ENCODE peak calls at places on chromosomes 12 and 14, in ten cellular contexts. Q is MM.1S, G is GM23248, E is GM23338, R is A549, V is vagina, H is H9, P is HepG2, Z is mesendoderm, D is fibroblast of lung. W is an unnamed sample.

GRCh38 chr12:117662220-117662619 is 300.8 kb upstream of the NOS1 start:
- DNase-seq in Q (no peak), G (no peak), E (no peak), R (no peak), V (no peak), H (no peak), P (no peak), Z (no peak), D (no peak), W (no peak)

GRCh38 chr14:50039734-50040400 is 76.5 kb downstream of the VCPKMT start:
- DNase-seq in Q (no peak), G (peak; percentile 65), E (no peak), R (peak; percentile 38), V (no peak), H (no peak), P (peak; percentile 39), Z (peak; percentile 60), D (peak; percentile 69), W (no peak)

GRCh38 chr12:110661337-110661972 is 27.5 kb downstream of the HVCN1 start:
- DNase-seq in Q (no peak), G (no peak), E (no peak), R (no peak), V (no peak), H (no peak), P (no peak), Z (no peak), D (no peak), W (peak; percentile 62)

GRCh38 chr14:28766505-28767238 is at the start of gene FOXG1:
- DNase-seq in Q (no peak), G (peak; percentile 36), E (peak; percentile 88), R (peak; percentile 25), V (no peak), H (peak; percentile 87), P (no peak), Z (peak; percentile 87), D (peak; percentile 51), W (no peak)

GRCh38 chr14:71555654-71556559 is 376.3 kb upstream of the RGS6 start:
- DNase-seq in Q (peak; percentile 78), G (peak; percentile 36), E (no peak), R (no peak), V (no peak), H (no peak), P (peak; percentile 4), Z (no peak), D (peak; percentile 51), W (peak; percentile 85)

GRCh38 chr12:98814254-98814653 is 169.2 kb downstream of the APAF1 start:
- DNase-seq in Q (no peak), G (no peak), E (no peak), R (no peak), V (no peak), H (no peak), P (no peak), Z (no peak), D (peak; percentile 75), W (no peak)

GRCh38 chr14:76908834-76909233 is 82.6 kb downstream of the LRRC74A start:
- DNase-seq in Q (peak; percentile 46), G (no peak), E (no peak), R (peak; percentile 80), V (no peak), H (no peak), P (no peak), Z (no peak), D (no peak), W (peak; percentile 75)

GRCh38 chr14:68783408-68784297 is 9.2 kb downstream of the ZFP36L1 start:
- DNase-seq in Q (no peak), G (no peak), E (no peak), R (peak; percentile 74), V (peak; percentile 55), H (no peak), P (peak; percentile 94), Z (no peak), D (no peak), W (no peak)

GRCh38 chr12:87112946-87113345 is 856.8 kb upstream of the MGAT4C start:
- DNase-seq in Q (no peak), G (peak; percentile 4), E (no peak), R (no peak), V (no peak), H (no peak), P (no peak), Z (no peak), D (peak; percentile 26), W (no peak)

GRCh38 chr12:87107270-87107669 is 851.1 kb upstream of the MGAT4C start:
- DNase-seq in Q (no peak), G (no peak), E (peak; percentile 16), R (no peak), V (no peak), H (no peak), P (no peak), Z (no peak), D (no peak), W (no peak)
- H3K27ac ChIP-seq in Q (no peak overlapping the region), G (no peak overlapping the region), E (peak overlapping the region; percentile 46), R (no peak overlapping the region), V (no peak overlapping the region), H (no peak overlapping the region), P (no peak overlapping the region), Z (no peak overlapping the region), D (no peak overlapping the region), W (no peak overlapping the region)

GRCh38 chr14:55430024-55430690 is 10.3 kb downstream of the TBPL2 start:
- DNase-seq in Q (peak; percentile 91), G (peak; percentile 81), E (peak; percentile 92), R (peak; percentile 79), V (no peak), H (no peak), P (peak; percentile 64), Z (peak; percentile 85), D (peak; percentile 73), W (peak; percentile 85)
- H3K27ac ChIP-seq in Q (peak overlapping the region; percentile 97), G (no peak overlapping the region), E (no peak overlapping the region), R (no peak overlapping the region), V (no peak overlapping the region), H (no peak overlapping the region), P (no peak overlapping the region), Z (no peak overlapping the region), D (no peak overlapping the region), W (no peak overlapping the region)

GRCh38 chr12:52925717-52926595 is 21.1 kb upstream of the KRT8 start:
- DNase-seq in Q (no peak), G (peak; percentile 12), E (peak; percentile 47), R (peak; percentile 84), V (no peak), H (peak; percentile 60), P (peak; percentile 92), Z (peak; percentile 89), D (no peak), W (no peak)

GRCh38 chr12:52927964-52928363 is 21.0 kb upstream of the KRT18 start:
- DNase-seq in Q (no peak), G (no peak), E (no peak), R (no peak), V (no peak), H (no peak), P (no peak), Z (no peak), D (no peak), W (no peak)

GRCh38 chr12:52924764-52925716 is 20.2 kb upstream of the KRT8 start:
- DNase-seq in Q (no peak), G (peak; percentile 86), E (no peak), R (peak; percentile 94), V (no peak), H (peak; percentile 26), P (peak; percentile 76), Z (peak; percentile 94), D (peak; percentile 99), W (no peak)

GRCh38 chr12:52929538-52929937 is 19.4 kb upstream of the KRT18 start:
- DNase-seq in Q (no peak), G (no peak), E (no peak), R (no peak), V (no peak), H (no peak), P (no peak), Z (peak; percentile 59), D (no peak), W (no peak)

DNA sequence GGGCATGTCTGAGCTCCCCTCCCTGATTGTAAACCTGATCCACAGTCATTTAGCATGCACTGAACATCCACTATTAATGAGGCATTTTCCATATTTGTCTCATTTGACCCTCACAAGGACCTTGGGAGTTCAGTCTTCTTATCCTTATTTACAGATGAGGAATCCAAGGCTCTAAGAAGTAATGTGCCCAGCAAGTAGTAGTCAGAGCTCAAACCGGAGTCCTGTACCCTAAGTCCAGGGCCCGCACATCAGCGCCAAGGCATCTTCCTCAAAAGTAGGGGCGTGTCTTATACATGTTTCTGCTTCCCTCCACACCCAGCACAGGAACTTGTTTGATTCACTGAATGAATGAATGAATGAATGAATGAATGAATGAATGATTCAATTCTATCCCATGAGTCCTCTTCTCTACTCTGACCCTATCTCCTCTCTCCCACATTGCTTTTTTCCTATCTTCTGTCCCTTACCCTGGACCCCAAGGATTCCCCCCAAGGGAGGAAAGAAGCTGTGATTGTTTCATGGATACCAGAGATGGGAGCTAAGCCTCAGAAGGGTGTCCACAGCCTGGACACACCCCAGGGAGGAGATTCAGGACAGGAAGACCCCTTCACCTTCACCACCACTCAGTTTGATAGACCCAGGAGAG is 21.8 kb upstream of the KRT8 start:
- DNase-seq in Q (no peak), G (peak; percentile 20), E (no peak), R (peak; percentile 92), V (no peak), H (no peak), P (no peak), Z (no peak), D (no peak), W (no peak)
- H3K27ac ChIP-seq in Q (no peak overlapping the region), G (peak overlapping the region; percentile 82), E (peak overlapping the region; percentile 66), R (peak overlapping the region; percentile 97), V (no peak overlapping the region), H (no peak overlapping the region), P (peak overlapping the region; percentile 99), Z (peak overlapping the region; percentile 74), D (peak overlapping the region; percentile 39), W (no peak overlapping the region)

DNA sequence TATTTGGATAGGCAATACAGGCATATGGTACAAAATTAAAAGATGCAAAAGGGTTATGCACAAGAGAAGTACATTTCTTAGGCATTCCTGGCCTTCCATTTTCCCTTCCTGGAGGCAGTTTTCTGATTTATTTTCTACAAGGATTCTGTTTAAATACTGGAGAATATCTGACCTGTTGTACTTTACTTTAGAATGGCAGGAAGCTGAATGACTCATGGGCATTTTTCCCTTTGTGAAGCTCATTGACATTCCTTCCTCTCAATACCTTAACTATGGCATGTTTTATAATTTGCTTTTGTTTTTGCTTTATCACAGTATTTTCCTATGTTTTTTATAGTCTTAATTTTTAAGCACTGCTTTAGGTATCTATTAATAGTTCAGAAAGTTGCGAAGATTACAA is 62.7 kb downstream of the RCOR1 start:
- DNase-seq in Q (no peak), G (peak; percentile 53), E (peak; percentile 63), R (peak; percentile 51), V (no peak), H (no peak), P (peak; percentile 74), Z (peak; percentile 72), D (peak; percentile 73), W (no peak)
- H3K27ac ChIP-seq in Q (no peak overlapping the region), G (no peak overlapping the region), E (peak overlapping the region; percentile 21), R (peak overlapping the region; percentile 52), V (no peak overlapping the region), H (no peak overlapping the region), P (peak overlapping the region; percentile 60), Z (no peak overlapping the region), D (no peak overlapping the region), W (no peak overlapping the region)

GRCh38 chr14:90184094-90184493 is 72.3 kb upstream of the PSMC1 start:
- DNase-seq in Q (no peak), G (no peak), E (no peak), R (no peak), V (no peak), H (no peak), P (no peak), Z (no peak), D (no peak), W (no peak)
- H3K27ac ChIP-seq in Q (no peak overlapping the region), G (no peak overlapping the region), E (no peak overlapping the region), R (no peak overlapping the region), V (no peak overlapping the region), H (no peak overlapping the region), P (no peak overlapping the region), Z (no peak overlapping the region), D (no peak overlapping the region), W (no peak overlapping the region)

GRCh38 chr14:67666733-67667132 is 7.7 kb downstream of the VTI1B start:
- DNase-seq in Q (no peak), G (no peak), E (no peak), R (no peak), V (no peak), H (no peak), P (no peak), Z (no peak), D (no peak), W (no peak)
- H3K27ac ChIP-seq in Q (no peak overlapping the region), G (peak overlapping the region; percentile 70), E (no peak overlapping the region), R (no peak overlapping the region), V (no peak overlapping the region), H (no peak overlapping the region), P (no peak overlapping the region), Z (no peak overlapping the region), D (no peak overlapping the region), W (no peak overlapping the region)

W was measured in CD4-positive, CD25-positive, alpha-beta regulatory T cell.